ENCODE peak calls at places on chromosomes 7 and 10, in five cellular contexts. I is left cardiac atrium; P is T1000; F is NCI-H2171 treated with DMSO at 0.1 percent for 48 hours; L is CD8-positive, alpha-beta T cell. E is an unnamed sample.

GRCh38 chr7:109984726-109985125 is 1106.2 kb upstream of the LRRN3 start:
- DNase-seq in I (no peak), L (no peak), F (no peak), P (no peak), E (no peak)

GRCh38 chr10:89738551-89739209 is 37.3 kb downstream of the KIF20B start:
- DNase-seq in P (no peak), L (no peak), F (no peak), I (no peak), E (no peak)

GRCh38 chr7:141369422-141369821 is 181.8 kb upstream of the AGK start:
- DNase-seq in P (no peak), F (peak; percentile 37), L (no peak), I (peak; percentile 63), E (no peak)

GRCh38 chr7:136997735-136998134 is 129.3 kb downstream of the CHRM2 start:
- DNase-seq in I (no peak), L (no peak), P (no peak), F (no peak), E (no peak)

GRCh38 chr10:131891196-131891928 is 9.4 kb upstream of the PPP2R2D start:
- DNase-seq in L (no peak), F (no peak), P (no peak), I (no peak), E (no peak)

GRCh38 chr7:29377718-29378117 is 183.1 kb downstream of the CHN2 start:
- DNase-seq in F (no peak), L (no peak), I (no peak), P (no peak), E (no peak)

GRCh38 chr7:156125841-156126730 is 313.8 kb upstream of the SHH start:
- DNase-seq in P (no peak), I (no peak), F (no peak), L (no peak), E (no peak)

GRCh38 chr7:22380333-22380732 is 23.4 kb upstream of the RAPGEF5 start:
- DNase-seq in F (no peak), P (no peak), L (no peak), I (no peak), E (no peak)

GRCh38 chr7:66522518-66522917 is 106.2 kb upstream of the KCTD7 start:
- DNase-seq in L (no peak), I (no peak), F (no peak), P (no peak), E (no peak)

GRCh38 chr10:34908472-34908871 is 93.4 kb upstream of the PARD3 start:
- DNase-seq in F (no peak), L (no peak), P (peak; percentile 34), I (no peak), E (no peak)

GRCh38 chr7:19944363-19945120 is 171.1 kb upstream of the TMEM196 start:
- DNase-seq in P (no peak), L (no peak), F (peak; percentile 22), I (no peak), E (no peak)

GRCh38 chr7:128217972-128218652 is 23.0 kb upstream of the LEP start:
- DNase-seq in I (no peak), P (no peak), L (no peak), F (peak; percentile 35), E (no peak)

GRCh38 chr10:106078796-106079576 is 1085.5 kb downstream of the SORCS1 start:
- DNase-seq in L (no peak), P (peak; percentile 6), I (no peak), F (no peak), E (no peak)

GRCh38 chr7:132255898-132256297 is 320.4 kb downstream of the PLXNA4 start:
- DNase-seq in P (no peak), L (no peak), F (peak; percentile 53), I (peak; percentile 67), E (no peak)

GRCh38 chr7:142859829-142860228 is 5.0 kb downstream of the EPHB6 start:
- DNase-seq in F (no peak), I (peak; percentile 58), P (peak; percentile 5), L (no peak), E (no peak)

GRCh38 chr10:75771606-75772005 is 340.2 kb downstream of the LRMDA start:
- DNase-seq in L (no peak), F (no peak), I (no peak), P (no peak), E (no peak)

GRCh38 chr7:55593515-55594318 is 21.4 kb upstream of the VOPP1 start:
- DNase-seq in P (peak; percentile 35), L (peak; percentile 73), F (peak; percentile 49), I (peak; percentile 70), E (peak; percentile 76)

GRCh38 chr7:81180573-81180972 is 261.7 kb upstream of the SEMA3C start:
- DNase-seq in F (no peak), I (no peak), P (no peak), L (no peak), E (no peak)

GRCh38 chr10:71766717-71767419 is 6.5 kb downstream of the VSIR start:
- DNase-seq in L (no peak), P (peak; percentile 75), I (peak; percentile 86), F (no peak), E (no peak)

GRCh38 chr10:4498763-4499251 is 327.2 kb upstream of the AKR1E2 start:
- DNase-seq in F (peak; percentile 20), L (no peak), I (no peak), P (no peak), E (no peak)

GRCh38 chr10:49600781-49601400 is 9.2 kb upstream of the SLC18A3 start:
- DNase-seq in F (no peak), L (no peak), P (no peak), I (no peak), E (no peak)

GRCh38 chr10:12504176-12504575 is 154.8 kb downstream of the CAMK1D start:
- DNase-seq in F (no peak), I (no peak), P (no peak), L (no peak), E (no peak)

GRCh38 chr7:105014725-105015630 is 973 bp downstream of the KMT2E start:
- DNase-seq in P (no peak), F (peak; percentile 72), L (peak; percentile 58), I (peak; percentile 48), E (peak; percentile 37)

GRCh38 chr7:130887182-130888016 is 153.4 kb upstream of the KLF14 start:
- DNase-seq in L (no peak), F (no peak), I (no peak), P (no peak), E (no peak)

GRCh38 chr10:120423350-120424197 is 33.5 kb upstream of the PLPP4 start:
- DNase-seq in F (peak; percentile 54), L (no peak), P (peak; percentile 43), I (peak; percentile 22), E (no peak)

GRCh38 chr7:108055541-108056135 is 52.7 kb upstream of the LAMB1 start:
- DNase-seq in L (no peak), P (no peak), F (no peak), I (no peak), E (no peak)

GRCh38 chr10:102729090-102730026 is 14.4 kb upstream of the WBP1L start:
- DNase-seq in F (no peak), L (peak; percentile 62), I (peak; percentile 91), P (peak; percentile 68), E (peak; percentile 33)

GRCh38 chr7:22732556-22733126 is 5.6 kb downstream of the IL6 start:
- DNase-seq in I (no peak), F (peak; percentile 6), L (no peak), P (no peak), E (no peak)

GRCh38 chr7:100847360-100847759 is 5.2 kb upstream of the SLC12A9 start:
- DNase-seq in I (no peak), F (no peak), L (no peak), P (no peak), E (no peak)

GRCh38 chr7:108384721-108385483 is 71.3 kb downstream of the NRCAM start:
- DNase-seq in I (no peak), F (no peak), L (no peak), P (no peak), E (no peak)

GRCh38 chr7:41238851-41239331 is 464.0 kb downstream of the INHBA start:
- DNase-seq in P (no peak), F (peak; percentile 46), I (no peak), L (no peak), E (no peak)

GRCh38 chr7:132836746-132837145 is 245.1 kb downstream of the CHCHD3 start:
- DNase-seq in I (no peak), P (no peak), L (no peak), F (no peak), E (no peak)

GRCh38 chr7:35286422-35286821 is 32.5 kb upstream of the TBX20 start:
- DNase-seq in L (no peak), I (no peak), F (no peak), P (peak; percentile 7), E (no peak)

GRCh38 chr10:104318096-104318725 is 20.1 kb downstream of the ITPRIP start:
- DNase-seq in P (no peak), L (no peak), I (no peak), F (no peak), E (no peak)

GRCh38 chr7:16409777-16410176 is 11.6 kb downstream of the CRPPA start:
- DNase-seq in L (no peak), F (no peak), P (no peak), I (no peak), E (no peak)

GRCh38 chr10:104327745-104328635 is 10.3 kb downstream of the ITPRIP start:
- DNase-seq in F (no peak), L (no peak), I (peak; percentile 71), P (peak; percentile 35), E (no peak)

GRCh38 chr7:135558337-135558767 is 635 bp downstream of the NUP205 start:
- DNase-seq in I (peak; percentile 58), P (peak; percentile 1), F (peak; percentile 84), L (peak; percentile 58), E (peak; percentile 43)

E was measured in T-helper 9 cell.